ENCODE peak calls at places on chromosomes 1 and 21, in five cellular contexts. P is epithelial cell of esophagus, Y is IMR-90, E is heart left ventricle, Q is HFF-Myc. F is an unnamed sample.

GRCh38 chr21:21188513-21189188 is 190.4 kb downstream of the NCAM2 start:
- DNase-seq in P (no peak), Y (no peak), E (no peak), Q (no peak), F (no peak)

GRCh38 chr1:147627435-147628110 is 42.8 kb downstream of the ACP6 start:
- DNase-seq in P (peak), Y (peak), E (peak), Q (peak), F (no peak)

GRCh38 chr1:24101796-24102580 is 9.9 kb downstream of the MYOM3 start:
- DNase-seq in P (no peak), Y (no peak), E (no peak), Q (no peak), F (no peak)

GRCh38 chr1:13911697-13912619 is 212.0 kb downstream of the PRDM2 start:
- DNase-seq in P (no peak), Y (no peak), E (no peak), Q (no peak), F (no peak)

GRCh38 chr1:204920511-204920910 is 49.8 kb downstream of the NFASC start:
- DNase-seq in P (no peak), Y (no peak), E (no peak), Q (no peak), F (no peak)

GRCh38 chr1:195851016-195851591 is 757.1 kb downstream of the KCNT2 start:
- DNase-seq in P (peak), Y (no peak), E (no peak), Q (no peak), F (no peak)

GRCh38 chr21:15207231-15207630 is 142.4 kb upstream of the NRIP1 start:
- DNase-seq in P (no peak), Y (no peak), E (no peak), Q (peak), F (no peak)

GRCh38 chr1:45177452-45177851 is 29.0 kb downstream of the ZSWIM5 start:
- DNase-seq in P (peak), Y (peak), E (no peak), Q (no peak), F (no peak)

GRCh38 chr1:54287821-54288220 is 87.9 kb downstream of the MRPL37 start:
- DNase-seq in P (no peak), Y (peak), E (no peak), Q (no peak), F (no peak)

GRCh38 chr1:204359474-204360255 is at the start of gene PLEKHA6:
- DNase-seq in P (no peak), Y (peak), E (peak), Q (no peak), F (no peak)

GRCh38 chr21:44401386-44402160 is 48.2 kb downstream of the TRPM2 start:
- DNase-seq in P (no peak), Y (no peak), E (no peak), Q (no peak), F (no peak)

GRCh38 chr1:8078176-8078671 is 52.1 kb upstream of the ERRFI1 start:
- DNase-seq in P (peak), Y (peak), E (no peak), Q (no peak), F (no peak)

GRCh38 chr21:42242611-42243010 is 23.7 kb downstream of the ABCG1 start:
- DNase-seq in P (no peak), Y (no peak), E (no peak), Q (no peak), F (no peak)

GRCh38 chr1:156103521-156103947 is 11.0 kb upstream of the LMNA start:
- DNase-seq in P (peak), Y (peak), E (peak), Q (peak), F (no peak)

GRCh38 chr1:191174298-191174697 is 696.6 kb upstream of the BRINP3 start:
- DNase-seq in P (no peak), Y (peak), E (no peak), Q (no peak), F (no peak)

GRCh38 chr1:147502760-147503159 is 38.5 kb upstream of the BCL9 start:
- DNase-seq in P (no peak), Y (no peak), E (no peak), Q (no peak), F (no peak)

GRCh38 chr1:236119935-236120484 is 22.3 kb upstream of the GPR137B start:
- DNase-seq in P (no peak), Y (no peak), E (no peak), Q (no peak), F (no peak)

GRCh38 chr1:60952566-60953215 is 129.7 kb upstream of the NFIA start:
- DNase-seq in P (no peak), Y (no peak), E (no peak), Q (no peak), F (no peak)

GRCh38 chr1:152495066-152495675 is 15.4 kb upstream of the LCE5A start:
- DNase-seq in P (peak), Y (no peak), E (no peak), Q (no peak), F (no peak)

GRCh38 chr1:94050263-94050662 is 70.7 kb downstream of the ABCA4 start:
- DNase-seq in P (peak), Y (peak), E (no peak), Q (no peak), F (no peak)

GRCh38 chr21:46182548-46183336 is 1.5 kb downstream of the SPATC1L start:
- DNase-seq in P (no peak), Y (no peak), E (peak), Q (no peak), F (no peak)
- TF ChIP-seq CTCF in P (no peak), Y (no peak), E (no peak), Q (no peak), F (no peak)

DNA sequence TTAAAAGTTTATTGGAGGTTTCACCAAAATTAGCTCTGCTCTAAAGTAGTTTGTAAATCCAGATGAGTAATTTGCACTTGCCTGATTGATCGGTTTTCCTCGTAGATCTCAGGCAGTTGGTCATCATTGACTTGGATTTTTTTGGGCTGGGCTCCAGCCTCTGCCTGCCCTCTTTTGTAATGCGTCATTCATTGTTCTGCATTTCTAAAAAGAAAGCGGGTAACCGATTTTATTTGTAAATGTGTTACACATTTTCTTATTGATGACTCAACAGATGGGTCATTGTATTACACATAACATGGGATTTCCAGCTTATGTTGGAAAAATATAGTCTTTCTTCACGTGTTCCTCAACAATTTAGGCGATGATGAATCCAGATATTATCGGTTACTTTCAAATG is 5.5 kb downstream of the ETS2 start:
- DNase-seq in P (peak), Y (peak), E (no peak), Q (peak), F (no peak)
- H3K4me3 ChIP-seq in P (peak), Y (no peak), E (no peak), Q (no peak), F (no peak)

DNA sequence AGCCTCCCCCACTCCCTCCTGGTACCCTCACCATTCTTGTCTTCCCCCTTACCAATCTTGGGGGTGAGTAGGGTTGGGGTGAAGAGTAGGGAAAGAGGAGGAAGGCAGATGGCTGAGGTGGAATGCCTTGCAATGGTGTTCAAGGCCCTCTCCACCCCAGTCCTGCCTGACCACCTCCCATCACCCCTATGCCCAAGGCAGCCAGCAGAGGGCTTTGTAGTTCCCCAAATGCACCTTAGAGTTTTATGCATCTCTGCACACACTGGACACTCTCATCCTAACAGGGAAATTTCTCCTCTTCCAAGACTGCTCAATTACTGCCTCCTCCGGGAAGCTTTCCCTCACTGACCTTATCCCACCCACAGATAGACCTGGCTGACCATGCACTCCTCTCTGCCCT is 15.4 kb downstream of the KIF17 start:
- DNase-seq in P (peak), Y (peak), E (no peak), Q (no peak), F (no peak)
- TF ChIP-seq CTCF in P (peak), Y (peak), E (no peak), Q (peak), F (peak)

DNA sequence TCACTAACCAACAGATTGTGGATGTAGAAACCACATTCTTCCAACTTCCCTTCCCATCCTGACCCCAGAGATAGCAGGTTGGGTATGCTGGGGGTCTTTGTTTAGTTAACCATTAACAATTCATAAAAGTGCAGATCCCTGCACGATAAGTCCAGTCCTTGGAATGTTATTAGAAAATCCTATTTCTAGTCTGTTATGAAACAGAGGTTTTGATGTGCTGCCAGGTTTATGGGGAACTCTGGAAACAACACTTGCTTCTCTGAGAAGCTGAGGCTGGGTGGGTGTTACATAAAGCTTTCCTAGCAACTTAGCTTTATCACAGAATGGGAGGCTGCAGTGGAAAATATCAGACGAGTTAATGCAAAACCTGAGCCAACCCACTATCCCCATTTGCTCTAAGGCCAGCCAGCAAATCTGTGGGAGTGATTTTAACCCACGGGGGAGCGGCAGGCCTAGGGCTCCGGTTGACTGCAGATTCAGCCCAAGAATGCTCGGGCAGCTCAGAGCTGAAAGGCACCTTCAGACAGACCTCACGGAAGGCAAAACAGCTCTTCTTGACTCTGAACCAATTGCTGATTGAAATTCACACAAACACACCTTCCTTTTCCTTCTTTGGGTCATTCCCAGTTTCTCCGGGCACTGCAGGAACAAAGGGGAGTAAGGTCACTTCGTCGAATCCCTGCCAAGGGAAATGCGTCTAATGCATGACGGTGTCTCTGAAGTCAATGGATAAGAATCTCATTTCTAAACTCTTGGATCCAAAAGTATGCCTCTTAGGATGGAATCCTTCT is 111.7 kb upstream of the IRF2BP2 start:
- DNase-seq in P (no peak), Y (peak), E (peak), Q (peak), F (no peak)
- H3K4me3 ChIP-seq in P (no peak), Y (no peak), E (peak), Q (peak), F (no peak)

DNA sequence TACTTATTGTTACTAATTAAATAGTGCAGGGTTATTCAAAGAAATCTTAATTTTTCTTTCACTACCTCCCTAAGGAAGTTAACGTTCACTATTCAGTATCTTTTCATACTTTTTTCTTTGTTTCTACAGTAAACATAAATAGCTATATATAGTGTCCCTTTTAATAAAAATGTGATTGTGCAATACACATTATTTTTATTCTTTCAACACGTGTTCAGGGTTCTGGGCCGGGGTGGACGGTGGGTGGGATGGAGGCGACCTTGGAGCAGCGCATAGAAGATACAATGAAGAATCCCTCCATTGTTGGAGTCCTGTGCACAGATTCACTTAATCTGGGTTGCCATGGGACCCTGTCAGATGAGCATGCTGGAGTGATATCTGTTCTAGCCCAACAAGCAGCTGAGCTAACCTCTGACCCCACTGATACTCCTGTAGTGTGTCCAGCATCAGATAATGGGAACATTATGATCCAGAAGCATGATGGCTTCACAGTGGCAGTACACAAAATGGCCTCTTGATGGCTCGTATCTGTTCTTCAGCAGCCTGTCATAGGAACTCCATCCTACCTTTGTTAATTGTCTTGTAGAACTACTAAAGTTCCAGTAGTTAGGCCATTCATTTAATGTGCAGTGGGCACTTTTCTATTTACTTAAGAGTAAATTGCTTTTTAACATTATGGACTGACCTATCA is 155.9 kb upstream of the L1TD1 start:
- DNase-seq in P (peak), Y (no peak), E (no peak), Q (no peak), F (no peak)
- TF ChIP-seq CTCF in P (peak), Y (no peak), E (no peak), Q (no peak), F (no peak)

GRCh38 chr1:55989971-55990370 is 589.4 kb downstream of the PLPP3 start:
- DNase-seq in P (no peak), Y (no peak), E (no peak), Q (no peak), F (no peak)
- H3K4me3 ChIP-seq in P (no peak), Y (no peak), E (no peak), Q (no peak), F (no peak)

GRCh38 chr21:38869946-38870345 is 64.2 kb downstream of the ETS2 start:
- DNase-seq in P (peak), Y (peak), E (no peak), Q (no peak), F (no peak)
- TF ChIP-seq CTCF in P (peak), Y (peak), E (no peak), Q (no peak), F (peak)

DNA sequence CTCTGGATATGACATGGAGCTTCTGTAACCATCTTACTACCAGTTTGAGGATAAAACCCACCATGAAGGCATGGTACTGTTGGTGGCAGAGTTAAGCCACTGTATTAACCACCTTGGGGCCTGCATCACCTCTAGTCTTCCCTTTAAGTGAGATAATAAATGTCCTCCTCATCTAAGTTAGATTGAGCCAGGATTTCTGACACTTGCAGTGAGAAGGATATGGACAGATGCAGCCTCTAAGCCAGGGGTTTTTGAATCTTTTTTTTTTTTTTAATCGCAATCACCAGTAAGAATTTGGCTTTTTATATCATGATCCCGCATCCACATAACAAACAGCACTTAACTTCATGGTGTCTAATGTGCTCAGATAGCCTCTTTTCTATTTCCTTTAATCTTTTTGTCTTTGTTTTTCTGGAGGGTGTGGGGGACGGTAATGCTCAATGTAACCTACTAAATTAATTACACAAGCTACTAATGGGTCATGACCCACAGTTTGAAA is 42.2 kb downstream of the ATP1A1 start:
- DNase-seq in P (no peak), Y (no peak), E (no peak), Q (no peak), F (no peak)
- H3K4me3 ChIP-seq in P (no peak), Y (no peak), E (no peak), Q (no peak), F (no peak)

GRCh38 chr1:171107257-171107940 is 16.7 kb downstream of the FMO3 start:
- DNase-seq in P (peak), Y (peak), E (no peak), Q (no peak), F (no peak)
- TF ChIP-seq CTCF in P (no peak), Y (no peak), E (peak), Q (no peak), F (no peak)

F was measured in AG04449.